ENCODE peak calls at places on chromosomes 5 and 9, in six cellular contexts. U is GM12891, N is HepG2, K is GM12878, F is K562, Q is H1. P is an unnamed sample.

GRCh38 chr9:94031946-94032345 is 52.3 kb upstream of the PTPDC1 start:
- DNase-seq in U (no peak), Q (no peak), N (no peak), F (no peak), K (no peak), P (no peak)

GRCh38 chr5:178450121-178450631 is 140.0 kb downstream of the COL23A1 start:
- DNase-seq in F (peak), Q (no peak), K (no peak), U (no peak), N (no peak), P (no peak)

GRCh38 chr5:62316110-62316509 is 10.1 kb downstream of the KIF2A start:
- DNase-seq in K (no peak), F (no peak), N (no peak), Q (no peak), U (no peak), P (no peak)

GRCh38 chr5:96381526-96381925 is 51.5 kb downstream of the PCSK1 start:
- DNase-seq in U (no peak), F (peak), K (no peak), N (peak), Q (no peak), P (no peak)

GRCh38 chr5:2562036-2562435 is 189.4 kb downstream of the IRX2 start:
- DNase-seq in F (no peak), U (no peak), N (no peak), K (no peak), Q (no peak), P (no peak)

GRCh38 chr9:132698989-132699388 is 28.7 kb downstream of the GTF3C4 start:
- DNase-seq in Q (no peak), K (no peak), N (no peak), U (no peak), F (no peak), P (no peak)

GRCh38 chr5:159786901-159787691 is 129.2 kb upstream of the ADRA1B start:
- DNase-seq in F (no peak), Q (no peak), U (no peak), N (no peak), K (no peak), P (no peak)

GRCh38 chr5:137466888-137467287 is 32.2 kb downstream of the SPOCK1 start:
- DNase-seq in Q (no peak), N (no peak), F (no peak), K (no peak), U (no peak), P (no peak)

GRCh38 chr9:72133365-72134035 is 15.7 kb upstream of the GDA start:
- DNase-seq in N (peak), K (no peak), F (no peak), Q (no peak), U (no peak), P (no peak)

GRCh38 chr9:130042406-130042930 is 521 bp downstream of the FNBP1 start:
- DNase-seq in K (no peak), N (no peak), U (no peak), Q (no peak), F (no peak), P (no peak)

GRCh38 chr9:76703270-76703669 is 61.0 kb upstream of the PCA3 start:
- DNase-seq in K (no peak), N (no peak), U (no peak), F (no peak), Q (no peak), P (no peak)

GRCh38 chr9:134325096-134325812 is 1.0 kb upstream of the RXRA start:
- DNase-seq in F (peak), K (no peak), U (no peak), Q (no peak), N (no peak), P (no peak)
- TF ChIP-seq POLR2A in F (no peak), K (no peak), U (no peak), Q (no peak), N (no peak), P (no peak)

DNA sequence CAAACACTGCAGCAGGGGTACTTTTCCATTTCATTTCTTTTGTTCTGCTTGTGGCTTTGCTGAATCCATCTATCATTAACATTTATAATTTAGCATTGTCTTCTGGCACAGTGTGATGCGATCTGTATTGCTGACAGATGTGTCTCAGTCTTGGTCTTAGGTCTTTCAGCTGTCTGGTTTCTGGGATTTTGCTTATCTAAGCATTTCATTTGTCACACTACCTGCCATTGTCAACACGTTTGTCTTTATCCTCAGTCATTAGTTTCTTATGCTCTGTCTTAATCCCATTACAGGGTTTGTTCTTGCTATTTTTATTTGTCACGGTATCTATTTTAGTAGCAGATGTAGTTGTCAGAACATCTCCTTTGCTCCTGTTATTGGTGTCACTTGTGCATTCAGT is 303.1 kb downstream of the IZUMO3 start:
- DNase-seq in N (no peak), Q (no peak), F (no peak), U (no peak), K (no peak), P (no peak)
- TF ChIP-seq POLR2AphosphoS5 in N (no peak), Q (no peak), F (no peak), U (no peak), K (no peak), P (no peak)

GRCh38 chr5:172858990-172859811 is 25.1 kb downstream of the ERGIC1 start:
- DNase-seq in N (peak), Q (no peak), F (no peak), K (no peak), U (no peak), P (no peak)
- TF ChIP-seq TAF1 in N (no peak), Q (no peak), F (no peak), K (no peak), U (no peak), P (no peak)

GRCh38 chr5:98627121-98627520 is 146.3 kb upstream of the RGMB start:
- DNase-seq in K (no peak), F (no peak), U (no peak), N (no peak), Q (no peak), P (no peak)
- TF ChIP-seq POLR2A in K (no peak), F (no peak), U (no peak), N (no peak), Q (no peak), P (no peak)

DNA sequence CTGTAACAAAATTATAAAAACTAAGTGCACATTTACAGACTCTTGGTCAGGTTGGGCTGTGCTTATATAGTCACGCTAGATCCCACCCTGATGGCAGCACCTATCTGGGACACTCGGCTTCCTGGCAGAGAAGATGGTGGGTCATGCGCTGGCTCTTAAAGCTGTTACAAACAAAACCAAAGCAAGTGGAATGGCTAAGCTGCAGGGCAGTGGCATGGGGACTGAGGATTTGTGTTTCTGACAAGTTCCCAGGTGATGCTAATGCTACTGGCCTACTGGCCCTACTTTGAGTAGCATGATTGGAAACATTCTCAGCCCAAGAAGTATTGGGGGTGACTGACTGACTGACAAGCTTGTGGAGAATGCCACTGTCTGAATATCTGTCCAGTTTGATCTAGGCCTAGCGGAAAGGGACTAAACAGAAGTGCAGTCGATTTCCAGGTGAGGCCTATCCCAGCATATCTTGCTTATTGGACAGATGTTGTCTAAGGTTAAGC is 8.3 kb downstream of the BTF3 start:
- DNase-seq in N (no peak), F (peak), K (no peak), U (no peak), Q (no peak), P (no peak)
- TF ChIP-seq POLR2AphosphoS5 in N (peak), F (peak), K (peak), U (peak), Q (peak), P (peak)

GRCh38 chr9:21155501-21155900 is 11.0 kb downstream of the IFNA21 start:
- DNase-seq in F (no peak), K (no peak), U (no peak), N (no peak), Q (no peak), P (no peak)

GRCh38 chr9:21153688-21154608 is 12.3 kb upstream of the IFNW1 start:
- DNase-seq in K (no peak), F (no peak), U (no peak), N (no peak), Q (no peak), P (no peak)
- TF ChIP-seq TAF1 in K (no peak), F (no peak), U (no peak), N (no peak), Q (no peak), P (no peak)

GRCh38 chr9:91131433-91131839 is 230.3 kb downstream of the AUH start:
- DNase-seq in Q (no peak), U (no peak), N (no peak), K (no peak), F (no peak), P (no peak)
- TF ChIP-seq POLR2A in Q (no peak), U (no peak), N (no peak), K (no peak), F (no peak), P (no peak)

GRCh38 chr5:39518516-39518915 is 93.7 kb upstream of the DAB2 start:
- DNase-seq in F (no peak), N (no peak), Q (no peak), U (no peak), K (no peak), P (no peak)

GRCh38 chr5:39521098-39521860 is 96.5 kb upstream of the DAB2 start:
- DNase-seq in U (no peak), Q (no peak), K (no peak), F (no peak), N (no peak), P (no peak)

GRCh38 chr5:39521945-39522590 is 97.3 kb upstream of the DAB2 start:
- DNase-seq in K (no peak), U (no peak), Q (no peak), N (no peak), F (no peak), P (no peak)

GRCh38 chr5:39519566-39520231 is 94.9 kb upstream of the DAB2 start:
- DNase-seq in N (no peak), Q (no peak), K (no peak), F (no peak), U (no peak), P (no peak)

GRCh38 chr5:39520232-39520572 is 95.4 kb upstream of the DAB2 start:
- DNase-seq in U (no peak), Q (no peak), N (no peak), K (no peak), F (no peak), P (no peak)
- TF ChIP-seq POLR2AphosphoS5 in U (no peak), Q (no peak), N (no peak), K (no peak), F (no peak), P (no peak)

DNA sequence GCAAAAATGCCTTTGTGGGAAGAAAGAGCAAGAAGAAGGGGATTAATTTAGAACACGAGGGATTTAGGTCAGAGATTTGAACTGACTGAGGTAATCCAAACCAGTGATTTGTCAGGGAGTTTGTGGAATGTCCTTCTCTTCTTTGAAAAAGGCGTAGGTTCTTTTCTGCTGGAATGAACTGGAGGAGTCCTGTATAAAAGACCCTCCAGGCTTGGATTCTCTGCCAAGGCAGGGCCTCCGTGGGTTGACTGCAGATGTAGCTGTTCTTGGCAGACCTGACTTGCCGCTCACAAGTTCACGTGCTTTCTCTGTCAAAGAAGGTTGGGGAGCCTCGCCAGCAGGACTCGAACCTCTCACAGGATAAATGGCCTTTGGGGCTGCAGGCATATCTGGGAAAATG is 62.8 kb upstream of the STC2 start:
- DNase-seq in Q (no peak), K (no peak), N (no peak), F (no peak), U (no peak), P (no peak)
- TF ChIP-seq TAF1 in Q (no peak), K (no peak), N (no peak), F (no peak), U (no peak), P (no peak)

GRCh38 chr9:104927912-104928740 is at the start of gene ABCA1:
- DNase-seq in U (peak), Q (no peak), F (peak), N (peak), K (no peak), P (peak)
- TF ChIP-seq POLR2A in U (no peak), Q (peak), F (no peak), N (peak), K (no peak), P (no peak)